ENCODE peak calls at places on chromosomes 5 and 9, in six cellular contexts. E is CD8-positive, alpha-beta memory T cell; G is transverse colon; S is aorta; Y is adrenal gland; M is ovary. I is an unnamed sample.

GRCh38 chr9:131273146-131273545 is 3.2 kb downstream of the FAM78A start:
- DNase-seq in E (no peak), Y (no peak), G (peak; percentile 32), S (no peak), M (no peak), I (no peak)

GRCh38 chr5:151699071-151699901 is 12.6 kb upstream of the SPARC start:
- DNase-seq in M (peak; percentile 86), Y (peak; percentile 89), S (peak; percentile 93), G (peak; percentile 49), E (no peak), I (no peak)

GRCh38 chr5:1936413-1936812 is 53.7 kb upstream of the IRX4 start:
- DNase-seq in M (no peak), G (no peak), Y (no peak), E (no peak), S (no peak), I (no peak)

GRCh38 chr9:119283118-119283794 is 86.0 kb downstream of the BRINP1 start:
- DNase-seq in Y (no peak), G (no peak), E (no peak), M (no peak), S (no peak), I (no peak)

GRCh38 chr5:131709043-131709442 is 74.0 kb upstream of the RAPGEF6 start:
- DNase-seq in S (no peak), G (no peak), E (no peak), Y (no peak), M (no peak), I (no peak)

GRCh38 chr5:152271420-152271819 is 133.7 kb downstream of the NMUR2 start:
- DNase-seq in Y (peak; percentile 39), S (no peak), G (no peak), M (peak; percentile 19), E (no peak), I (peak; percentile 20)

GRCh38 chr5:173321886-173322285 is 6.3 kb downstream of the STC2 start:
- DNase-seq in S (no peak), E (no peak), M (no peak), Y (no peak), G (no peak), I (no peak)

GRCh38 chr5:175379867-175380266 is 64.1 kb downstream of the DRD1 start:
- DNase-seq in G (no peak), Y (no peak), S (no peak), M (no peak), E (no peak), I (no peak)

GRCh38 chr5:109650451-109650850 is 39.3 kb upstream of the MAN2A1 start:
- DNase-seq in M (no peak), E (no peak), S (no peak), G (no peak), Y (no peak), I (no peak)

GRCh38 chr5:124870070-124870469 is 123.6 kb upstream of the ZNF608 start:
- DNase-seq in Y (no peak), M (no peak), S (no peak), E (no peak), G (no peak), I (no peak)

GRCh38 chr9:87255437-87256155 is 242.1 kb upstream of the DAPK1 start:
- DNase-seq in Y (no peak), E (no peak), S (no peak), G (no peak), M (no peak), I (no peak)

GRCh38 chr5:172806897-172807672 is 27.0 kb upstream of the ERGIC1 start:
- DNase-seq in M (peak; percentile 61), Y (peak; percentile 96), E (peak; percentile 56), S (peak; percentile 94), G (peak; percentile 95), I (peak; percentile 41)

GRCh38 chr5:67301285-67301904 is 104.8 kb upstream of the CD180 start:
- DNase-seq in Y (peak; percentile 33), G (peak; percentile 55), E (no peak), M (peak; percentile 32), S (peak; percentile 84), I (no peak)

GRCh38 chr5:166073921-166074838 is 2217.3 kb upstream of the WWC1 start:
- DNase-seq in M (no peak), G (no peak), E (no peak), S (no peak), Y (no peak), I (peak; percentile 73)

GRCh38 chr5:34030058-34030457 is 13.0 kb downstream of the C1QTNF3 start:
- DNase-seq in S (no peak), M (no peak), G (no peak), E (no peak), Y (no peak), I (no peak)

GRCh38 chr9:68749579-68750159 is 44.6 kb downstream of the PIP5K1B start:
- DNase-seq in S (no peak), M (no peak), G (no peak), Y (no peak), E (no peak), I (no peak)

GRCh38 chr5:135978212-135978631 is 23.4 kb upstream of the LECT2 start:
- DNase-seq in Y (no peak), G (no peak), M (no peak), E (no peak), S (no peak), I (no peak)

GRCh38 chr9:136107155-136107952 is 11.3 kb downstream of the TMEM250 start:
- DNase-seq in Y (no peak), S (no peak), E (peak; percentile 58), G (peak; percentile 82), M (no peak), I (no peak)

GRCh38 chr5:14440223-14440597 is 141.4 kb upstream of the OTULINL start:
- DNase-seq in M (no peak), Y (no peak), G (no peak), S (no peak), E (no peak), I (no peak)

GRCh38 chr9:79264511-79265448 is 307.0 kb upstream of the TLE4 start:
- DNase-seq in Y (no peak), M (no peak), G (no peak), E (no peak), S (no peak), I (no peak)

GRCh38 chr5:31329722-31330121 is 136.2 kb downstream of the CDH6 start:
- DNase-seq in M (no peak), S (no peak), G (no peak), Y (no peak), E (no peak), I (no peak)

GRCh38 chr5:78433972-78434371 is 73.6 kb downstream of the SCAMP1 start:
- DNase-seq in Y (no peak), S (no peak), M (no peak), G (no peak), E (no peak), I (no peak)

GRCh38 chr9:124741149-124741548 is 30.0 kb downstream of the NR6A1 start:
- DNase-seq in E (no peak), Y (no peak), M (no peak), G (no peak), S (no peak), I (no peak)

GRCh38 chr5:14450055-14450524 is 131.5 kb upstream of the OTULINL start:
- DNase-seq in Y (peak; percentile 43), M (no peak), E (no peak), G (no peak), S (peak; percentile 83), I (no peak)

GRCh38 chr5:17838506-17838905 is 204.2 kb downstream of the TAF11L14 start:
- DNase-seq in E (no peak), M (no peak), G (no peak), Y (no peak), S (no peak), I (no peak)

GRCh38 chr5:137254153-137254552 is 245.0 kb downstream of the SPOCK1 start:
- DNase-seq in E (no peak), Y (peak; percentile 47), G (no peak), S (no peak), M (no peak), I (no peak)

GRCh38 chr9:102398205-102398604 is 596.9 kb upstream of the CYLC2 start:
- DNase-seq in G (no peak), Y (no peak), E (no peak), S (no peak), M (no peak), I (no peak)

GRCh38 chr9:102405218-102405867 is 589.8 kb upstream of the CYLC2 start:
- DNase-seq in G (no peak), E (no peak), M (no peak), Y (no peak), S (no peak), I (no peak)

DNA sequence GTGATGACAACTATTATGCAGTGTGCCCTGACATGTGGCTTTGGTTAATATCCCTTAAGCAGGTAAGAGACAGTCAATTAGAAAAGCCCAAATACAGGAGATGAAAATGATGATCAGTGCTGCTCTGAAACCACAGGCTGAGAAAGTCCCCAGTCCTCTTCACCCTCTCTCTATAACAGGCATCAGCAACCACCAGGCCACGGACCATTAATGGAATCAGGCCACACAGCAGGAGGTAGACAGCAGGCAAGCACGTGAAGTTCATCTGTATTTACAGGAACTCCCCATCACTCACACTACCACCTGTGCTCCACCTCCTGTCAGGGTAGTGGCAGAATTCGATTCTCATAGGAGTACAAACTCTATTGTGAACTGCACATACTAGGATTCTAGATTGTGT is 591.6 kb upstream of the CYLC2 start:
- DNase-seq in Y (no peak), G (no peak), M (no peak), S (no peak), E (no peak), I (no peak)
- H3K4me3 ChIP-seq in Y (no peak overlapping the region), G (no peak overlapping the region), M (no peak overlapping the region), S (no peak overlapping the region), E (no peak overlapping the region), I (no peak overlapping the region)

DNA sequence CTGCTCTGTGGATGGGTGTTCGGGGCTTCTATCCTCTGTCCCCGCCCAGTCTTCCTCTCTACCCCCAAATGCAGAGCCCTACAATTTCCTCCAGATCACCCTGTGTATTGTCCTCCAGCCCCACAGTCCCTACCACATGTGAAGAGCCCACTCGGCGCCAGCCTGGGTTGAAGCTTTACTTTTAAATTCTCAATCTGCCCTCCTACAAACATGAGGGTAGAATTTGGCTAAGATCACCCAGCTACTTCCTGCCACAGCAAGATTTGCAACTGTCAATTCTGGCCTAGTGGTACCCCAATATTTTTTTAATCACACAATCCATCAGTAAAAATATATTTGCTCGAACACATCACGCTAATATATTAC is 3.9 kb downstream of the AKNA start:
- DNase-seq in Y (no peak), G (no peak), E (peak; percentile 65), M (no peak), S (no peak), I (no peak)
- H3K27ac ChIP-seq in Y (peak overlapping the region; percentile 48), G (peak overlapping the region; percentile 90), E (peak overlapping the region; percentile 96), M (peak overlapping the region; percentile 53), S (no peak overlapping the region), I (no peak overlapping the region)

GRCh38 chr5:105865834-105866233 is 1804.9 kb downstream of the EFNA5 start:
- DNase-seq in S (no peak), M (no peak), E (no peak), G (no peak), Y (no peak), I (no peak)
- H3K9me3 ChIP-seq in S (no peaks in the 10 kb centered on the region), M (no peaks in the 10 kb centered on the region), E (no peaks in the 10 kb centered on the region), G (no peaks in the 10 kb centered on the region), Y (no peaks in the 10 kb centered on the region), I (no peaks in the 10 kb centered on the region)

GRCh38 chr9:105318729-105319513 is 74.5 kb downstream of the SLC44A1 start:
- DNase-seq in M (no peak), E (no peak), S (no peak), Y (no peak), G (peak; percentile 38), I (no peak)
- H3K4me3 ChIP-seq in M (no peak overlapping the region), E (no peak overlapping the region), S (no peak overlapping the region), Y (no peak overlapping the region), G (peak overlapping the region; percentile 5), I (no peak overlapping the region)